ENCODE peak calls at places on chromosomes 5 and 9, in eight cellular contexts. C is H1, O is choroid plexus epithelial cell, H is IMR-90, F is pancreas, D is brain microvascular endothelial cell, G is DND-41, V is NB4. L is an unnamed sample.

GRCh38 chr5:157915638-157916037 is 56.7 kb upstream of the CLINT1 start:
- DNase-seq in C (no peak), O (peak), H (peak), F (peak), D (peak), G (no peak), V (no peak), L (peak)

GRCh38 chr9:71929791-71930440 is 18.5 kb downstream of the C9orf85 start:
- DNase-seq in C (no peak), O (peak), H (peak), F (no peak), D (no peak), G (no peak), V (no peak), L (peak)

GRCh38 chr5:132459031-132459982 is 31.3 kb downstream of the IRF1 start:
- DNase-seq in C (no peak), O (peak), H (peak), F (no peak), D (peak), G (peak), V (peak), L (peak)

GRCh38 chr9:121725008-121725795 is 73.8 kb downstream of the DAB2IP start:
- DNase-seq in C (no peak), O (peak), H (peak), F (peak), D (peak), G (no peak), V (no peak), L (peak)

GRCh38 chr5:132799392-132799791 is 13.7 kb upstream of the SOWAHA start:
- DNase-seq in C (no peak), O (no peak), H (no peak), F (no peak), D (no peak), G (no peak), V (no peak), L (no peak)

GRCh38 chr5:148910686-148911361 is 84.4 kb downstream of the ADRB2 start:
- DNase-seq in C (no peak), O (peak), H (peak), F (no peak), D (peak), G (no peak), V (peak), L (peak)

GRCh38 chr5:77152441-77152840 is 58.0 kb upstream of the PDE8B start:
- DNase-seq in C (no peak), O (no peak), H (no peak), F (no peak), D (no peak), G (no peak), V (no peak), L (no peak)

GRCh38 chr9:98391406-98391805 is 136.0 kb upstream of the TBC1D2 start:
- DNase-seq in C (no peak), O (no peak), H (no peak), F (no peak), D (no peak), G (no peak), V (no peak), L (no peak)

GRCh38 chr9:19481971-19482404 is 73.2 kb downstream of the ACER2 start:
- DNase-seq in C (no peak), O (no peak), H (no peak), F (no peak), D (no peak), G (no peak), V (no peak), L (no peak)

GRCh38 chr5:145294321-145294720 is 540.8 kb downstream of the PRELID2 start:
- DNase-seq in C (no peak), O (peak), H (peak), F (no peak), D (no peak), G (no peak), V (no peak), L (peak)

GRCh38 chr9:120857481-120857880 is 14.8 kb upstream of the PSMD5 start:
- DNase-seq in C (no peak), O (no peak), H (no peak), F (no peak), D (no peak), G (no peak), V (no peak), L (no peak)

GRCh38 chr5:102910240-102911226 is 155.4 kb downstream of the PAM start:
- DNase-seq in C (no peak), O (peak), H (peak), F (no peak), D (no peak), G (no peak), V (no peak), L (peak)

GRCh38 chr5:158382473-158382872 is 523.5 kb upstream of the CLINT1 start:
- DNase-seq in C (no peak), O (peak), H (peak), F (peak), D (peak), G (peak), V (peak), L (peak)

GRCh38 chr9:21585756-21586752 is 103.9 kb upstream of the IFNE start:
- DNase-seq in C (no peak), O (peak), H (no peak), F (no peak), D (no peak), G (no peak), V (no peak), L (peak)

GRCh38 chr5:71757590-71758543 is 38.8 kb downstream of the CARTPT start:
- DNase-seq in C (peak), O (peak), H (peak), F (peak), D (peak), G (peak), V (peak), L (peak)

GRCh38 chr5:71786337-71787060 is 67.4 kb downstream of the CARTPT start:
- DNase-seq in C (no peak), O (no peak), H (no peak), F (no peak), D (no peak), G (no peak), V (no peak), L (no peak)

GRCh38 chr9:84761137-84761808 is 91.7 kb downstream of the NTRK2 start:
- DNase-seq in C (no peak), O (no peak), H (no peak), F (no peak), D (no peak), G (no peak), V (no peak), L (no peak)

GRCh38 chr9:130172858-130173461 is 756 bp downstream of the NCS1 start:
- DNase-seq in C (no peak), O (no peak), H (no peak), F (peak), D (no peak), G (no peak), V (peak), L (peak)

GRCh38 chr9:29212590-29213373 is 1639.5 kb upstream of the C9orf72 start:
- DNase-seq in C (peak), O (no peak), H (no peak), F (peak), D (no peak), G (no peak), V (no peak), L (peak)

GRCh38 chr5:104443706-104444105 is 881.1 kb upstream of the NUDT12 start:
- DNase-seq in C (no peak), O (no peak), H (no peak), F (no peak), D (no peak), G (no peak), V (no peak), L (no peak)

GRCh38 chr9:126844085-126844484 is 16.4 kb upstream of the ZBTB34 start:
- DNase-seq in C (no peak), O (peak), H (peak), F (no peak), D (peak), G (no peak), V (no peak), L (peak)

GRCh38 chr5:91340532-91340931 is 42.6 kb downstream of the ARRDC3 start:
- DNase-seq in C (no peak), O (no peak), H (no peak), F (no peak), D (no peak), G (no peak), V (no peak), L (no peak)

GRCh38 chr5:91341159-91341558 is 42.0 kb downstream of the ARRDC3 start:
- DNase-seq in C (no peak), O (no peak), H (no peak), F (no peak), D (no peak), G (no peak), V (no peak), L (no peak)

GRCh38 chr5:91345466-91345865 is 37.7 kb downstream of the ARRDC3 start:
- DNase-seq in C (no peak), O (no peak), H (no peak), F (no peak), D (no peak), G (no peak), V (no peak), L (no peak)
- TF ChIP-seq CTCF in C (no peak), O (no peak), H (no peak), F (no peak), D (no peak), G (no peak), V (no peak), L (no peak)

DNA sequence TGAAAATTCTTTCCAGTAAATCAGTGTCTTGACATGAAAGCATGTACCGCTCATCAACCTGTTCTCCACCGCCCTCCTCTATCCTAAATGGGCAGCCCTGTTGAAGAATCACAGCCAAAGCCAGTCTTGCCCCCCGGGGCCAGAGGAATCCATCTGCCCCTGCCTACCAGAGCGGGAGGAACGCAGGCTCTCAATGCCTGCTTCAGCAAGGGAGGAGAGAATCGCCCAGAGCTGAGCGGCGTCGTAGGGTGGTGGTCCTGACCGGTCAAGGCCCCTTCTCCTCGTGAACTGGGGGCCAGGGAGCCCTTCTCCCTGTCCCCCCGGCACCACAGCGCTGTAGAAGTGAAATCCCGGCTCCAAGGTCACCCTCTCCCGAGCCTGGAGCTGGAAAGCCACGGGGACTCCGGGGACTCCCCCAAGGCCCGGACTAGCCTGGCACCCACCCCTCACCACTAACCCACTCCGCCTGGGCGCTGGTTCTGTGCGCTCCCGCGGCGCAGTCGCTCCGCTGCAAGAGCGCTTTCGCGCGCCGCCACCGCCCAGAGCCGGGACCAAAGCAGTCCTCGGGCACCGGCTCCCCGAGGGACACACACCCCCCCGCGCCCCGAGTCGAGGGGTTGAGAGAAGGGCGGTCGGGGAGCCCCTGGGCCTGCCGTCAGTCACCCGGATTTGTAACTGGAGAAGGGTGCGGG is 718 bp upstream of the TMEM215 start:
- DNase-seq in C (peak), O (no peak), H (no peak), F (no peak), D (no peak), G (no peak), V (no peak), L (no peak)
- H3K4me3 ChIP-seq in C (peak), O (no peak), H (no peak), F (peak), D (no peak), G (no peak), V (no peak), L (no peak)

GRCh38 chr5:92378961-92379611 is 996.0 kb upstream of the ARRDC3 start:
- DNase-seq in C (peak), O (peak), H (peak), F (no peak), D (no peak), G (no peak), V (no peak), L (no peak)
- TF ChIP-seq CTCF in C (no peak), O (no peak), H (no peak), F (no peak), D (peak), G (no peak), V (no peak), L (no peak)

GRCh38 chr9:134396258-134396742 is 70.0 kb downstream of the RXRA start:
- DNase-seq in C (no peak), O (no peak), H (no peak), F (no peak), D (no peak), G (peak), V (peak), L (no peak)
- H3K4me3 ChIP-seq in C (no peak), O (no peak), H (no peak), F (no peak), D (no peak), G (no peak), V (no peak), L (no peak)

GRCh38 chr5:65588694-65589093 is 25.6 kb downstream of the PPWD1 start:
- DNase-seq in C (no peak), O (peak), H (no peak), F (no peak), D (no peak), G (no peak), V (no peak), L (no peak)
- TF ChIP-seq CTCF in C (no peak), O (no peak), H (peak), F (no peak), D (no peak), G (peak), V (no peak), L (no peak)

DNA sequence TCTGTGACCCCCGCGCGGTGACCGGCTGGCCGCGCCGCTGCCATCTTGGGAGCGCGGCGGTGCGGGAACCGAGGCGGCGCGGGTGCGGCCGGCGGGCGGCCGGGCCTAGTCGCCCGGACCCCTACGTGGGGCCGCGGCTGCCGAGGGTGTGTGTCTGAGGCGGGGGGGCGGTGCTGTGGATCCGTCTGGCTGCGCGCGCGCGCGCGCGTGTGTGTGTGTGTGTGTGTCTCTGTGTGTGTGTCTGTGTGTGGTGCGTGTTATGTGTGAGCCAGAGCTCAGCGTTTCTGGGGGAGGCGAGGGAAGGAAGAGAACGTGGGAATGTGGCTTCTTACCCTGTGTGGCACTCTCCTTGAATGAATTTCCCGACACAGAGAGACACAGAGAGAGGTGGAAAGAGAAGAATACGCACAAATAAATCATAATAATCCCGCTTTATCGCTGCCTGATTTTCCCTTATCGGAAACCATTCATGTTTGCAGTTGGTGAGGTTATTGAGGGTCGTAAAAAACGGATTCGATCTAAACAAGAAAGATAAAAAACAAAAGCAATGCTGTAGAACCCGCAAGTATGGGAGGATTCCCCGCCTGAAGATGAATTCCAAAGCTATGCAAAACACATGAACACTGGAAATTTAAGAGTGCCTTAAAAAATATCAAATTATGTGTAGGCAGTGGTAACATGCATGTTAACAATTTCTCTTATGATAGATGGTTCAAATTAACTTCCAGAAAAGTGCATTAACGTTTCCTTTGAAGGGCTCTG is 5.7 kb downstream of the NR2F1 start:
- DNase-seq in C (no peak), O (peak), H (peak), F (no peak), D (no peak), G (no peak), V (no peak), L (peak)
- H3K4me3 ChIP-seq in C (no peak), O (peak), H (peak), F (no peak), D (peak), G (no peak), V (no peak), L (peak)

GRCh38 chr5:170576602-170577584 is 73.1 kb downstream of the KCNIP1 start:
- DNase-seq in C (no peak), O (no peak), H (no peak), F (no peak), D (no peak), G (no peak), V (no peak), L (peak)
- TF ChIP-seq CTCF in C (no peak), O (no peak), H (no peak), F (no peak), D (no peak), G (no peak), V (no peak), L (no peak)

GRCh38 chr9:137613259-137613658 is 5.5 kb upstream of the EHMT1 start:
- DNase-seq in C (no peak), O (no peak), H (no peak), F (no peak), D (no peak), G (no peak), V (no peak), L (no peak)

GRCh38 chr9:137613738-137614523 is 4.9 kb upstream of the EHMT1 start:
- DNase-seq in C (no peak), O (no peak), H (no peak), F (no peak), D (no peak), G (no peak), V (no peak), L (no peak)

GRCh38 chr9:137610944-137611343 is 5.5 kb downstream of the ARRDC1 start:
- DNase-seq in C (no peak), O (no peak), H (no peak), F (no peak), D (no peak), G (no peak), V (no peak), L (no peak)

GRCh38 chr9:137612741-137613142 is 6.1 kb upstream of the EHMT1 start:
- DNase-seq in C (no peak), O (no peak), H (no peak), F (peak), D (no peak), G (no peak), V (no peak), L (no peak)

GRCh38 chr9:137611623-137612609 is 6.4 kb downstream of the ARRDC1 start:
- DNase-seq in C (no peak), O (peak), H (peak), F (peak), D (peak), G (no peak), V (no peak), L (peak)
- H3K4me3 ChIP-seq in C (no peak), O (no peak), H (no peak), F (peak), D (no peak), G (no peak), V (no peak), L (no peak)

DNA sequence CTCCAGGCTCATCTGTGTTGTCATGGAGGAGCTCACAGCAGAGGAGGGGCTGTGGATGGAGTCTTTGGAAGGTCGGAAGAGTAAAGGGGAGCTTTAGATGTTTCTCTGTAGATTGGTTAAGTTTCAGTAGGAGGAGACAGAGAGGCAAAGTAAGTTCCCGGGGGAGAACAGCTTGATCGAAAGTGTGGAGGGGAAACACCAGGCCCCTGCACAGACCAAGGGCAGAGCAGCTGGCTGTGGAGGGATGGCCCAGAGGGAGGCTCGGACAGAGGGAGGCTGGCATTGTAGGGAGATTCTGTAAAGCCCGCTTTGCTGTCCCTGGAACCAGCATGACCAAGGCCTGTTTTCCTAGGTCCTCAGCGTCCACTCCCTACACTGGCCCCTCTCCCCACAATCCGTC is 5.3 kb upstream of the OR2V2 start:
- DNase-seq in C (no peak), O (no peak), H (no peak), F (no peak), D (no peak), G (no peak), V (no peak), L (no peak)
- TF ChIP-seq CTCF in C (no peak), O (no peak), H (no peak), F (no peak), D (no peak), G (no peak), V (no peak), L (no peak)

GRCh38 chr9:87039809-87040392 is 92.6 kb upstream of the GAS1 start:
- DNase-seq in C (no peak), O (no peak), H (peak), F (no peak), D (peak), G (no peak), V (no peak), L (peak)

GRCh38 chr9:87036482-87036881 is 89.2 kb upstream of the GAS1 start:
- DNase-seq in C (no peak), O (no peak), H (no peak), F (no peak), D (no peak), G (no peak), V (no peak), L (no peak)

GRCh38 chr9:87035868-87036267 is 88.6 kb upstream of the GAS1 start:
- DNase-seq in C (no peak), O (no peak), H (no peak), F (no peak), D (no peak), G (no peak), V (no peak), L (peak)

GRCh38 chr9:87034891-87035290 is 87.6 kb upstream of the GAS1 start:
- DNase-seq in C (no peak), O (no peak), H (no peak), F (no peak), D (no peak), G (no peak), V (no peak), L (no peak)

DNA sequence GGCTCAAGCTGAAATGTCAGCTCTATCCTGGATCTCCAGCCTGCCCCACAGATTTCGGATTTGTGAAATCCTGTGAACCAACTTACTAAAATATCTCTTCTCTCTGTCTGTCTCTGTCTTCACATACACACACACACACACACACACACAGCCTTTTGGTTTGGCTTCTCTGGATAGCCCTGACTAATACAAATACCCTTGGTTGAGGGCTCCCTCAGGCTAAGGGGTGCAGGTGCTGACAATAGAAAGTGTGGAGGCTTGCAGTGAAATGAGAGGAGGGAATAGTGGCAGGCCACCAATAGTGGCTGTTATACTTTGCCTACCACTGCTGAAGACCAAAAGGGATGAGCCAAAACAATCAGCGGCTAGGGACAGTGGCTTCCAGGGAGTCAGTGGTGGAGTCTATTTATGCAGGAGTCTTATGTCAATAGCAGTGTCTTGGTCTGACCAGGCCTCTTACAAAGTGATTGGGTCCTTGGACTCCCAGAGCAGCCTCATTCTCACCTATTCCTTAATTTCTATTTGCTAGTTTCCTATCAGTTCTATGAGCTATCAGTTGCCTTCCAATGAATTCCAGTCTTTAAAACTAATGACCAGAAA is 93.2 kb upstream of the GAS1 start:
- DNase-seq in C (no peak), O (no peak), H (no peak), F (no peak), D (no peak), G (no peak), V (no peak), L (peak)
- H3K4me3 ChIP-seq in C (peak), O (no peak), H (no peak), F (no peak), D (no peak), G (no peak), V (no peak), L (peak)

L was measured in fibroblast of villous mesenchyme.